ENCODE peak calls at places on chromosomes 3 and 15, in four cellular contexts. Y is HepG2, K is GM12878, R is K562. X is an unnamed sample.

GRCh38 chr3:132464066-132464465 is 46.8 kb downstream of the DNAJC13 start:
- DNase-seq in Y (no peak), K (no peak), R (no peak), X (no peak)

GRCh38 chr15:23566070-23567050 is 886 bp downstream of the MKRN3 start:
- DNase-seq in Y (peak), K (no peak), R (peak), X (no peak)

GRCh38 chr15:42100021-42100800 is 5.8 kb upstream of the PLA2G4D start:
- DNase-seq in Y (no peak), K (no peak), R (no peak), X (no peak)

GRCh38 chr3:190225186-190225692 is 97.0 kb downstream of the CLDN1 start:
- DNase-seq in Y (peak), K (no peak), R (no peak), X (no peak)

GRCh38 chr3:49362579-49362978 is 4.4 kb upstream of the GPX1 start:
- DNase-seq in Y (no peak), K (no peak), R (no peak), X (no peak)

GRCh38 chr15:82647835-82648256 is 683 bp upstream of the CPEB1 start:
- DNase-seq in Y (no peak), K (no peak), R (peak), X (peak)

GRCh38 chr3:180252683-180253082 is 215.9 kb upstream of the PEX5L start:
- DNase-seq in Y (no peak), K (no peak), R (no peak), X (no peak)

GRCh38 chr3:122021811-122022401 is at the start of gene ILDR1:
- DNase-seq in Y (no peak), K (no peak), R (peak), X (peak)

GRCh38 chr15:45657769-45658545 is 23.1 kb downstream of the SQOR start:
- DNase-seq in Y (no peak), K (no peak), R (no peak), X (no peak)

GRCh38 chr15:45660231-45660979 is 25.6 kb downstream of the SQOR start:
- DNase-seq in Y (no peak), K (no peak), R (no peak), X (no peak)

GRCh38 chr15:45650889-45651525 is 16.2 kb downstream of the SQOR start:
- DNase-seq in Y (no peak), K (no peak), R (no peak), X (no peak)

GRCh38 chr15:45653702-45654424 is 19.0 kb downstream of the SQOR start:
- DNase-seq in Y (no peak), K (no peak), R (no peak), X (no peak)

GRCh38 chr15:45654749-45655148 is 19.9 kb downstream of the SQOR start:
- DNase-seq in Y (no peak), K (no peak), R (no peak), X (no peak)
- TF ChIP-seq TCF7 in Y (no peak), K (no peak), R (no peak), X (no peak)

GRCh38 chr3:9649791-9650521 is 651 bp downstream of the MTMR14 start:
- DNase-seq in Y (no peak), K (peak), R (peak), X (no peak)
- TF ChIP-seq ATF3 in Y (no peak), K (no peak), R (no peak), X (no peak)

GRCh38 chr3:31157028-31157694 is 262.7 kb upstream of the GADL1 start:
- DNase-seq in Y (no peak), K (no peak), R (no peak), X (no peak)
- TF ChIP-seq TCF7 in Y (no peak), K (no peak), R (no peak), X (no peak)

GRCh38 chr3:188021041-188021440 is 132.9 kb upstream of the LPP start:
- DNase-seq in Y (no peak), K (no peak), R (no peak), X (no peak)

GRCh38 chr3:188026191-188026968 is 127.6 kb upstream of the LPP start:
- DNase-seq in Y (peak), K (no peak), R (no peak), X (no peak)

GRCh38 chr3:188025555-188025954 is 128.4 kb upstream of the LPP start:
- DNase-seq in Y (no peak), K (no peak), R (no peak), X (no peak)

GRCh38 chr3:188019761-188020160 is 134.2 kb upstream of the LPP start:
- DNase-seq in Y (no peak), K (no peak), R (no peak), X (no peak)

GRCh38 chr3:188021502-188022040 is 132.4 kb upstream of the LPP start:
- DNase-seq in Y (peak), K (no peak), R (no peak), X (no peak)
- TF ChIP-seq ATF3 in Y (no peak), K (no peak), R (no peak), X (no peak)

GRCh38 chr3:63386568-63386967 is 108.5 kb downstream of the SYNPR start:
- DNase-seq in Y (no peak), K (no peak), R (no peak), X (peak)

GRCh38 chr3:63387568-63387967 is 109.5 kb downstream of the SYNPR start:
- DNase-seq in Y (no peak), K (no peak), R (no peak), X (no peak)

GRCh38 chr3:63395960-63396359 is 117.9 kb downstream of the SYNPR start:
- DNase-seq in Y (no peak), K (no peak), R (no peak), X (no peak)

GRCh38 chr3:63385629-63386028 is 107.5 kb downstream of the SYNPR start:
- DNase-seq in Y (no peak), K (no peak), R (no peak), X (no peak)

DNA sequence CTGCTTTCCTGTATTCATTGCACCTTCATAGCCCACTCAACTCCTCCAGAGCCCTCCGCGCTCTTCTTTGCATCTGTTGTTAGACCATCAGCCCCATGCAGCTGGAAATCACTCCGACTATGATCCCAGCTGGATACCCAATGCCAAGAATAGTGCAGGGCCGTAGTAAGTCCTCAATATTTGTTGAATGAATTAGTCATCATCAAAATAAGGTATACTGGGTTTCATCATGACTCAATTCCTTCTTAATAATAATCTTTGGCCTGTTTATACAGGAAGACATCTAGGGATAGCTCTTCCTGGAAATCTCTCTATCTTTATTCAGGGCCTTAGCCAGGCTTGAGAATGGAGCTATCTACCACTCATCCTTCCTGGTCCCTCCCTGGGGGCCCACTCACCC is 112.7 kb downstream of the SYNPR start:
- DNase-seq in Y (no peak), K (no peak), R (no peak), X (no peak)
- TF ChIP-seq TCF7 in Y (no peak), K (no peak), R (no peak), X (no peak)

DNA sequence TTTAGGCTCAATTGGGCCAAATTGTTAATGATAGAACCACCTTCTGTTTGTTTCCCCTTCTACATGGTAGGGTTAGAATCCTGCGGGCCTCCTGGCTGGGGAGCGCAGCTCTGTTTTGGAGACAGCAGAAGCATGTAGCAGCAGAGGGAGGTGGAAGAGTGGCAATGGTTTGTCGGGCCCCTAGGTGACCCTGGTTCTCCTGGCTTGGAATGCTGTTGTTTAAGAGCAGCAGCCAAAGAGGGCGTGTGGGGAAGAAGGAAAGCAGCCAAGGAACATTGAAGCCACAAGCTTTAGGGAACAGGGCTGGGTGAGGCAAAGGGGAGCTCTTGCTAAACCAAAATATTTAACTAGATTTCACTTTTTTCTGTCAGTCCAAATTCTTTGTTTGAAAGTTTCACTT is 213.7 kb upstream of the NR2E3 start:
- DNase-seq in Y (no peak), K (no peak), R (no peak), X (no peak)
- TF ChIP-seq ATF3 in Y (no peak), K (no peak), R (no peak), X (no peak)

GRCh38 chr15:101242160-101242998 is 9.5 kb downstream of the CHSY1 start:
- DNase-seq in Y (no peak), K (peak), R (no peak), X (no peak)
- TF ChIP-seq TCF7 in Y (no peak), K (no peak), R (no peak), X (no peak)

GRCh38 chr3:116005404-116005803 is 382.1 kb downstream of the GAP43 start:
- DNase-seq in Y (no peak), K (no peak), R (no peak), X (no peak)
- TF ChIP-seq ATF3 in Y (no peak), K (no peak), R (peak), X (no peak)

GRCh38 chr3:31622636-31623288 is 90.0 kb downstream of the STT3B start:
- DNase-seq in Y (no peak), K (peak), R (no peak), X (no peak)
- TF ChIP-seq TCF7 in Y (no peak), K (no peak), R (no peak), X (no peak)

GRCh38 chr15:85625431-85625830 is 169.3 kb downstream of the KLHL25 start:
- DNase-seq in Y (no peak), K (no peak), R (no peak), X (no peak)

GRCh38 chr15:85625856-85626255 is 168.9 kb downstream of the KLHL25 start:
- DNase-seq in Y (no peak), K (no peak), R (no peak), X (no peak)

GRCh38 chr15:85624241-85624855 is 170.4 kb downstream of the KLHL25 start:
- DNase-seq in Y (no peak), K (no peak), R (no peak), X (no peak)

GRCh38 chr15:85623648-85624047 is 171.1 kb downstream of the KLHL25 start:
- DNase-seq in Y (no peak), K (no peak), R (no peak), X (no peak)

DNA sequence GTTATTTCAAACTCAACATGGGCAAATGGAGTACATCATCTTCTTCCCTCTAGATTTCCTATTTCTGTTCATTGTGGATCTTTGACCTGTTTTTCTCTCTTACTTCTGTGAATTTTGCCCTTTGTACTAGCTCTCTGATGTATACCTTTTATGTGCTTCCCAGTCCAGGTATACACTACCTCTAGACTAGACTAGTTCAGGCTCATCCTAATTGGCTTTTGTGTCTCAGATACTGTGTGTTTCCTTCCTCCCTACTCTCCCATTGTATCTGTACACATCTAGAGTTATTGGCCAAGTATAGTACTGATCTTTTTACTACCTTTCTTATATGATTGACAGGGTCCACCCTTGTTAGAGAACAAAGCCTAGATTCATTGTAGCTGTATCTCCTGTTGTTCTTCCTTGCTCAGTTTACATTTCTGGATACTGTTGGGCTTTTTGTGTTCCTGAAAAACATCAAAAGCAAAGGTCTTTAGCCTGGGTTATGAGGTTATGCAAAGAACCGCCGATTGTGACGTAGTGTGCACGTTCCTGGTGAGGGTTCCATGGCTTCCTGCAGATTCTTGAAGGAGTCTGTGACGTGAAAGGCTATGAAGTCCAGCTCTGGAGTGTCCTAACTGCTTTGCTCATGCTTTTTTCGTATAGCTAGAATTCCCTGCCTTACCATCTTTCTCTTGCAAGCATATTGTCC is 167.3 kb downstream of the KLHL25 start:
- DNase-seq in Y (no peak), K (no peak), R (no peak), X (no peak)
- TF ChIP-seq ATF3 in Y (no peak), K (no peak), R (no peak), X (no peak)